ENCODE peak calls at places on chromosomes 2 and 18, in five cellular contexts. One of them, this sample, is unnamed.

GRCh38 chr18:45841765-45842442 is 16.4 kb downstream of the SIGLEC15 start:
- DNase-seq in Calu3: no peak
- DNase-seq in bronchial epithelial cell: no peak
- DNase-seq in mucosa of descending colon: no peak
- DNase-seq in ovary: no peak
- DNase-seq in this sample: no peak

GRCh38 chr2:64980192-64980591 is 9.0 kb upstream of the SLC1A4 start:
- DNase-seq in Calu3: no peak
- DNase-seq in ovary: no peak
- DNase-seq in bronchial epithelial cell: no peak
- DNase-seq in mucosa of descending colon: no peak
- DNase-seq in this sample: no peak

GRCh38 chr2:17853799-17854198 is 24.7 kb upstream of the KCNS3 start:
- DNase-seq in Calu3: no peak
- DNase-seq in ovary: no peak
- DNase-seq in mucosa of descending colon: no peak
- DNase-seq in bronchial epithelial cell: no peak
- DNase-seq in this sample: no peak

GRCh38 chr2:152894051-152894450 is 175.6 kb downstream of the ARL6IP6 start:
- DNase-seq in ovary: no peak
- DNase-seq in mucosa of descending colon: no peak
- DNase-seq in bronchial epithelial cell: no peak
- DNase-seq in Calu3: no peak
- DNase-seq in this sample: no peak

GRCh38 chr18:21090680-21091079 is 20.9 kb downstream of the ROCK1 start:
- DNase-seq in Calu3: no peak
- DNase-seq in mucosa of descending colon: no peak
- DNase-seq in ovary: no peak
- DNase-seq in bronchial epithelial cell: no peak
- DNase-seq in this sample: no peak

GRCh38 chr2:236642125-236642524 is 72.5 kb downstream of the ACKR3 start:
- DNase-seq in bronchial epithelial cell: no peak
- DNase-seq in mucosa of descending colon: no peak
- DNase-seq in Calu3: no peak
- DNase-seq in ovary: no peak
- DNase-seq in this sample: no peak

GRCh38 chr2:196334710-196335109 is 163.3 kb upstream of the STK17B start:
- DNase-seq in ovary: no peak
- DNase-seq in bronchial epithelial cell: no peak
- DNase-seq in mucosa of descending colon: no peak
- DNase-seq in Calu3: no peak
- DNase-seq in this sample: no peak

GRCh38 chr2:85353876-85354285 is 447 bp downstream of the RETSAT start:
- DNase-seq in bronchial epithelial cell: peak
- DNase-seq in Calu3: peak
- DNase-seq in mucosa of descending colon: peak
- DNase-seq in ovary: peak
- DNase-seq in this sample: peak

GRCh38 chr2:218229851-218230250 is 12.9 kb downstream of the ARPC2 start:
- DNase-seq in bronchial epithelial cell: peak
- DNase-seq in mucosa of descending colon: peak
- DNase-seq in ovary: no peak
- DNase-seq in Calu3: peak
- DNase-seq in this sample: peak

GRCh38 chr2:238114851-238115660 is 14.9 kb downstream of the ESPNL start:
- DNase-seq in ovary: no peak
- DNase-seq in mucosa of descending colon: no peak
- DNase-seq in Calu3: no peak
- DNase-seq in bronchial epithelial cell: no peak
- DNase-seq in this sample: no peak

GRCh38 chr18:10228380-10228779 is 226.1 kb upstream of the APCDD1 start:
- DNase-seq in bronchial epithelial cell: no peak
- DNase-seq in ovary: no peak
- DNase-seq in mucosa of descending colon: no peak
- DNase-seq in Calu3: no peak
- DNase-seq in this sample: no peak

GRCh38 chr2:74142340-74142739 is 5.4 kb downstream of the BOLA3 start:
- DNase-seq in bronchial epithelial cell: no peak
- DNase-seq in Calu3: no peak
- DNase-seq in mucosa of descending colon: no peak
- DNase-seq in ovary: no peak
- DNase-seq in this sample: peak

GRCh38 chr2:2103320-2103719 is 227.8 kb downstream of the MYT1L start:
- DNase-seq in mucosa of descending colon: no peak
- DNase-seq in Calu3: no peak
- DNase-seq in bronchial epithelial cell: no peak
- DNase-seq in ovary: no peak
- DNase-seq in this sample: no peak

GRCh38 chr2:107412981-107413380 is 413.7 kb upstream of the RGPD4 start:
- DNase-seq in Calu3: no peak
- DNase-seq in bronchial epithelial cell: no peak
- DNase-seq in mucosa of descending colon: no peak
- DNase-seq in ovary: no peak
- DNase-seq in this sample: no peak

GRCh38 chr2:20663196-20664070 is 3.5 kb upstream of the GDF7 start:
- DNase-seq in ovary: no peak
- DNase-seq in mucosa of descending colon: no peak
- DNase-seq in Calu3: no peak
- DNase-seq in bronchial epithelial cell: no peak
- DNase-seq in this sample: no peak

GRCh38 chr18:63697261-63697660 is 5.5 kb upstream of the SERPINB11 start:
- DNase-seq in mucosa of descending colon: no peak
- DNase-seq in ovary: no peak
- DNase-seq in bronchial epithelial cell: no peak
- DNase-seq in Calu3: no peak
- DNase-seq in this sample: no peak

GRCh38 chr2:114192362-114192761 is 250.1 kb upstream of the DPP10 start:
- DNase-seq in bronchial epithelial cell: peak
- DNase-seq in ovary: no peak
- DNase-seq in Calu3: no peak
- DNase-seq in mucosa of descending colon: no peak
- DNase-seq in this sample: peak

GRCh38 chr2:75527676-75528075 is 33.1 kb downstream of the EVA1A start:
- DNase-seq in Calu3: no peak
- DNase-seq in bronchial epithelial cell: no peak
- DNase-seq in mucosa of descending colon: no peak
- DNase-seq in ovary: no peak
- DNase-seq in this sample: no peak

GRCh38 chr2:217788669-217789002 is 214.2 kb downstream of the TNS1 start:
- DNase-seq in mucosa of descending colon: no peak
- DNase-seq in bronchial epithelial cell: no peak
- DNase-seq in Calu3: no peak
- DNase-seq in ovary: no peak
- DNase-seq in this sample: no peak

GRCh38 chr2:168748461-168748860 is 54.0 kb upstream of the NOSTRIN start:
- DNase-seq in ovary: no peak
- DNase-seq in bronchial epithelial cell: no peak
- DNase-seq in Calu3: no peak
- DNase-seq in mucosa of descending colon: no peak
- DNase-seq in this sample: no peak

GRCh38 chr2:223469270-223470057 is 132.7 kb downstream of the SCG2 start:
- DNase-seq in ovary: no peak
- DNase-seq in mucosa of descending colon: peak
- DNase-seq in bronchial epithelial cell: peak
- DNase-seq in Calu3: no peak
- DNase-seq in this sample: peak

GRCh38 chr2:19688059-19688458 is 213.7 kb downstream of the TTC32 start:
- DNase-seq in bronchial epithelial cell: no peak
- DNase-seq in mucosa of descending colon: no peak
- DNase-seq in ovary: no peak
- DNase-seq in Calu3: no peak
- DNase-seq in this sample: no peak

DNA sequence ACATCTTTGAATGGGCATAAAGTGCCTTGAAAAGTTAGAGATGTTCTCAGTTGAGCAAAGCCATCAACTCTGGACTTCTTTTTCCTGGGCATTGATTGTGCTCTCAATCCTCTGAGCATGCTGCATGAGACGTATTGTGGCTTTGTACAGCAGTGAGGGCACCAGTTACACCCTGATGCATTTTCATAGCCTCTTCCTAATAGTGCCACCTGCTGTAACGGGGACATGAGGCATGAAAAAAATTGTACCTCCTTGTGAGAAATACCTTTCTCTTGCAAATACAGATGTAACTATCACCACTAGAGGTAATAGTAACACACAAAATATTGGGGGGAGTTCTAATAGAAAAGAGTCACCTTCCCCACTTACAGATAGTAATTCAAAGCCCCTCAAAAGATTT is 697.5 kb downstream of the TMEM182 start:
- DNase-seq in ovary: no peak
- DNase-seq in bronchial epithelial cell: no peak
- DNase-seq in mucosa of descending colon: no peak
- DNase-seq in Calu3: no peak
- DNase-seq in this sample: no peak
- TF ChIP-seq CTCF in ovary: no peak
- TF ChIP-seq CTCF in bronchial epithelial cell: no peak
- TF ChIP-seq CTCF in mucosa of descending colon: no peak
- TF ChIP-seq CTCF in Calu3: no peak
- TF ChIP-seq CTCF in this sample: no peak

GRCh38 chr2:183903026-183903425 is 695.3 kb upstream of the ZNF804A start:
- DNase-seq in Calu3: no peak
- DNase-seq in ovary: no peak
- DNase-seq in bronchial epithelial cell: no peak
- DNase-seq in mucosa of descending colon: no peak
- DNase-seq in this sample: no peak
- TF ChIP-seq CTCF in Calu3: no peak
- TF ChIP-seq CTCF in ovary: no peak
- TF ChIP-seq CTCF in bronchial epithelial cell: no peak
- TF ChIP-seq CTCF in mucosa of descending colon: no peak
- TF ChIP-seq CTCF in this sample: no peak

DNA sequence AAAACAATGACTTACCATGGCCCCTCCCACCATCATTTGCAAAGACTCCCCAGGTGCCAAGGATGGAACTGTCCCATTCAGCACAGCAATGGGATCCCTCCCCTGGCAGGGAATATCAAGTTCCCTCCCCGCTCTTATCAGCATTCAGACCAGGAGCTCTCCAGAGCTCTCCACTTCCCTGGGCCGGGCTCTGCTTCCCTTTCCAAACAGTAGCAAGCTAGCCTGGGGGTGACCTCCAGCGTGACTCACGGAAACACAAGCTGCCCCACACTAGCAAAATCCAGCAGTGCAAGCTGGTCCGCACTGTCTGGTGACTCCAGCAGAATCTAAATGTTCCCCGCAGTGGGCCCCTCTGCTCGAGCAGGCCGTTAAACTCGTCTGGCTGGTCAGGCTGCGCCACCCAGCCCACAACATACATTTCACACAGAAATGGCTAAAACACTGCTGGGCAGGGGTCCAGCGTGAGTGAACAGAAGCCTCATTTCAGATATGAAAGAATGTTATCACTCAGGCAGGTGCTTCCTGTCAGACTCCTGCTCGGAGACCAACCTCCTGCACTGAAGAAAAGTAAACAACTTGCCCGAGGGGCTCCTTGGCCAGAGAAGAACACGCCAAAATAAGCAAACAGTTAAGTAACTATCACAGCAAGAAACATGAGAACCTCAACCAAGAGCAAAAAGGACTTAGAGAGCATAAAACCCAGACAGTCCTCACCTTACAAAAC is 33.9 kb downstream of the STAT1 start:
- DNase-seq in mucosa of descending colon: peak
- DNase-seq in Calu3: no peak
- DNase-seq in ovary: peak
- DNase-seq in bronchial epithelial cell: peak
- DNase-seq in this sample: no peak
- TF ChIP-seq CTCF in mucosa of descending colon: no peak
- TF ChIP-seq CTCF in Calu3: no peak
- TF ChIP-seq CTCF in ovary: no peak
- TF ChIP-seq CTCF in bronchial epithelial cell: no peak
- TF ChIP-seq CTCF in this sample: no peak

GRCh38 chr18:36769611-36770314 is 59.0 kb downstream of the TPGS2 start:
- DNase-seq in bronchial epithelial cell: no peak
- DNase-seq in Calu3: peak
- DNase-seq in mucosa of descending colon: peak
- DNase-seq in ovary: no peak
- DNase-seq in this sample: peak
- TF ChIP-seq CTCF in bronchial epithelial cell: peak
- TF ChIP-seq CTCF in Calu3: peak
- TF ChIP-seq CTCF in mucosa of descending colon: no peak
- TF ChIP-seq CTCF in ovary: no peak
- TF ChIP-seq CTCF in this sample: no peak

GRCh38 chr2:95344656-95345055 is 47.5 kb downstream of the KCNIP3 start:
- DNase-seq in ovary: no peak
- DNase-seq in mucosa of descending colon: no peak
- DNase-seq in bronchial epithelial cell: no peak
- DNase-seq in Calu3: no peak
- DNase-seq in this sample: no peak
- TF ChIP-seq CTCF in ovary: no peak
- TF ChIP-seq CTCF in mucosa of descending colon: no peak
- TF ChIP-seq CTCF in bronchial epithelial cell: no peak
- TF ChIP-seq CTCF in Calu3: no peak
- TF ChIP-seq CTCF in this sample: no peak

DNA sequence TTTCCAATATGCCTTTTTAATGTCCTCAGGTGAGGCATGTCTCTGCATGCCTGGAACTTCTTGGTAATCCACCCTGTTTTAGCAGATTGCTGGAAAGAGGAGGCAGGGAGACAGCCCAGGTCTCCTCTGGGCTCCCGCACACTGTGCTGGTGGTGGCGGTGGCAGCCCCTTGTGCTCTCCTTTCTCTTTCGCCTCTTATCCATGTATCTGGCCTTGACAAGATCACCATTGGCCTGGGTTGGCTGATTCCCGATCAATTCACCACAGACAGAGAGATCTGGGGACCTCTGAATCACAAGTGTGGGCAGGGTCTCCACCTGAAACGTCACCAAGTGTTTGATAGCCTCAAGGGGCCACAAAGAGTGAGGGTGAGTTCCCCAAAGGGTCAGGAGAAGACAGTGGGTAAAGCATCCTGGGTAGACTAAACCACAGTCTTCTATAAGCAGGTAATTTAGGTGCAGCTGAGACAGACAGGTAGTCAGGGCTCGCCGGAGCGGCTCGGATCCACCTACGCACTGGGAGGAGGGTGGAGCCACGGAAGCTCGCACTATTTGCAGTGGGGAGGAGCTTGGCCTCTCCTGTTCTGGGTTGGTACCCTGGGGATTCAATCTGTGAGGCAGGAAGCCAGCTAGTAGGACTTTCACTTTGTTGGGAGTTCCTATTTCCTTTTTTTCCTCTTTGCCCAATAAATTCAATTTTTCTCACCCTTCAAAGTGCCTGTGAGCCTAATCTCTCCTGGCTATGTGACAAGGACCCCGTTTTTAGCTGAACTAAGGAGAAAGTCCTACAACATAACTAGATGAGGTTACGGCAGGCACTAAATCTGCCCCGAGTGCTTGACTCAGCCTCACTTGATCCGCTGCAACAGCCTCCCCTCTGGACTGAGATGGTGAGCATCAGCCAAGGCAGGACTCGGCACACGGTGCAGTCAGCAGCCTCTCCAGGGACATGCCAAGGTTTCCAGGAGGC is 57.6 kb downstream of the SLC4A3 start:
- DNase-seq in bronchial epithelial cell: peak
- DNase-seq in mucosa of descending colon: peak
- DNase-seq in Calu3: peak
- DNase-seq in ovary: peak
- DNase-seq in this sample: peak
- TF ChIP-seq CTCF in bronchial epithelial cell: peak
- TF ChIP-seq CTCF in mucosa of descending colon: no peak
- TF ChIP-seq CTCF in Calu3: no peak
- TF ChIP-seq CTCF in ovary: no peak
- TF ChIP-seq CTCF in this sample: no peak

This sample was measured in MCF 10A.